ENCODE peak calls at places on chromosomes 3 and 15, in ten cellular contexts. C is transverse colon, O is HepG2, I is fibroblast of lung, Y is HL-60, K is ovary, W is cardiac muscle cell, S is HCT116, G is heart left ventricle, D is stomach. H is an unnamed sample.
A peak's percentile ranks its signal among the peaks of the same experiment; 100 is the strongest.

GRCh38 chr15:88805031-88805780 is 2.0 kb downstream of the ACAN start:
- DNase-seq in D (no peak), G (no peak), O (no peak), I (no peak), C (no peak), K (no peak), W (no peak), Y (no peak), S (no peak), H (no peak)

GRCh38 chr15:66698318-66698961 is 3.6 kb upstream of the SMAD6 start:
- DNase-seq in W (peak; percentile 85), Y (peak; percentile 63), C (peak; percentile 76), S (peak; percentile 61), I (peak; percentile 74), O (peak; percentile 67), D (peak; percentile 77), G (peak; percentile 84), K (peak; percentile 73), H (peak; percentile 89)

GRCh38 chr3:136838641-136839555 is 20.0 kb downstream of the SLC35G2 start:
- DNase-seq in C (no peak), I (peak; percentile 35), D (no peak), K (no peak), G (no peak), Y (no peak), S (no peak), O (no peak), W (no peak), H (peak; percentile 33)

GRCh38 chr3:169072494-169072893 is 591.0 kb downstream of the MECOM start:
- DNase-seq in Y (no peak), I (peak; percentile 14), D (no peak), C (no peak), W (no peak), K (no peak), S (no peak), O (no peak), G (no peak), H (peak; percentile 78)

GRCh38 chr3:2303567-2303966 is 204.9 kb downstream of the CNTN4 start:
- DNase-seq in Y (no peak), G (no peak), C (no peak), I (peak; percentile 1), S (no peak), W (peak; percentile 85), O (no peak), D (no peak), K (no peak), H (peak; percentile 3)

GRCh38 chr3:183008303-183008702 is 28.0 kb upstream of the DCUN1D1 start:
- DNase-seq in Y (no peak), C (no peak), G (no peak), I (no peak), W (no peak), K (no peak), D (no peak), O (no peak), S (no peak), H (no peak)

GRCh38 chr15:32879980-32880379 is 162.2 kb downstream of the GREM1 start:
- DNase-seq in S (no peak), D (no peak), Y (no peak), K (no peak), G (no peak), W (no peak), I (no peak), O (no peak), C (no peak), H (no peak)

GRCh38 chr3:87792532-87793321 is 266.1 kb downstream of the CGGBP1 start:
- DNase-seq in O (no peak), S (no peak), Y (no peak), C (no peak), I (no peak), W (peak; percentile 66), D (no peak), G (peak; percentile 63), K (no peak), H (peak; percentile 5)

GRCh38 chr3:171542976-171543375 is 82.8 kb upstream of the TNIK start:
- DNase-seq in I (no peak), D (no peak), W (no peak), Y (no peak), K (no peak), C (no peak), S (no peak), G (no peak), O (no peak), H (no peak)

GRCh38 chr3:14605070-14605469 is 46.5 kb upstream of the CCDC174 start:
- DNase-seq in D (peak; percentile 46), W (no peak), C (no peak), O (no peak), I (no peak), G (no peak), S (no peak), K (no peak), Y (no peak), H (no peak)

GRCh38 chr3:14606663-14607339 is 44.8 kb upstream of the CCDC174 start:
- DNase-seq in O (no peak), Y (no peak), G (no peak), W (no peak), K (no peak), I (no peak), D (peak; percentile 57), S (no peak), C (no peak), H (no peak)

GRCh38 chr3:14605744-14606143 is 45.8 kb upstream of the CCDC174 start:
- DNase-seq in S (no peak), I (no peak), W (no peak), C (no peak), D (no peak), O (no peak), K (no peak), G (no peak), Y (no peak), H (no peak)

GRCh38 chr3:14602804-14603644 is 48.5 kb upstream of the CCDC174 start:
- DNase-seq in W (peak; percentile 54), K (no peak), C (no peak), Y (no peak), O (no peak), G (no peak), S (no peak), I (no peak), D (peak; percentile 41), H (peak; percentile 7)

DNA sequence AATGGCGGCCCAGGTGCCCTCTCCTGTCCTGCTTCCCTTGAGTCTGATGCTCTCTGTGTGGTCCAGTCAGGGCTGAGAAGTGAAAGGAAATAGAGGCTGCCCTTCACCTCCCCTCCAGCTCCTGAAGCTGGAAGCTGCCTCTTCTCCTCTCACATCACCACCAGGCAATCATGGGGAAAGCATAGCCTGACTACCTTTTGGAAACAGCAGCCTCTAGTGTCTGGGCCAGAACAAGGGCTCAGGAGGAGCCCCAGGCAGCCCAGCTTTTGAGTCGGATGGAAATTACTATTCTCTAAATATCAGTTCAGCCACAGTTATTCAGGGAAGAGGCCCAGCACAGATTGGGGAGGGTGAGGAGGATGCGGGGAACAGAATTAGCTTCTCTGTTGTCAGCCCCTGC is 43.3 kb upstream of the CCDC174 start:
- DNase-seq in W (no peak), D (no peak), I (no peak), G (no peak), C (no peak), O (no peak), K (no peak), S (no peak), Y (no peak), H (no peak)
- H3K27me3 ChIP-seq in W (peaks cover 24% of the 10 kb centered on the region), D (no peaks in the 10 kb centered on the region), I (peaks cover 9% of the 10 kb centered on the region), G (peaks cover 6% of the 10 kb centered on the region), C (peaks cover 31% of the 10 kb centered on the region), O (no peaks in the 10 kb centered on the region), K (no peaks in the 10 kb centered on the region), S (peaks cover 10% of the 10 kb centered on the region), Y (peaks cover 19% of the 10 kb centered on the region), H (peaks cover 43% of the 10 kb centered on the region)

DNA sequence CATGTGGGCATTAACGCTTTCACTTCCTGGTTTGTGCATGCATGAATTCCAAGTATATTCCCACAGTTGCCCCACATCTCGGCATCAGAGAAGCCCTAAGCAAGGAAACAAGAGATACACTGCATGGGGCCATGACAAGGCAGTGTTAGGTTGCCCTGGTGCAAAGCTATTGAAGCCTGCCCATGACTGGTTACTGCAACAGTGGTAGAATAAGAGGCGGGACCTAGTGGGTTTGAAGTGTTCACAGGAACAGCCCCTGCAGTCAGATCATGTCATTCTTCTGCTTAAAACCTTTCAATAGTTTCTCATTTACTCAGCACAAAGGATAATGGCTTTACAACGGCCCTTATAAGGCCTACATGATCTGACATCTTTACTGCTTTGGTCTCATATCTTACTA is 80.9 kb upstream of the TOPAZ1 start:
- DNase-seq in C (no peak), S (no peak), W (no peak), O (no peak), K (no peak), G (no peak), D (no peak), I (no peak), Y (no peak), H (no peak)
- H3K27me3 ChIP-seq in C (no peaks in the 10 kb centered on the region), S (peaks cover 23% of the 10 kb centered on the region), W (peaks cover 35% of the 10 kb centered on the region), O (no peaks in the 10 kb centered on the region), K (no peaks in the 10 kb centered on the region), G (no peaks in the 10 kb centered on the region), D (no peaks in the 10 kb centered on the region), I (peaks cover 4% of the 10 kb centered on the region), Y (no peaks in the 10 kb centered on the region), H (peaks cover 49% of the 10 kb centered on the region)

DNA sequence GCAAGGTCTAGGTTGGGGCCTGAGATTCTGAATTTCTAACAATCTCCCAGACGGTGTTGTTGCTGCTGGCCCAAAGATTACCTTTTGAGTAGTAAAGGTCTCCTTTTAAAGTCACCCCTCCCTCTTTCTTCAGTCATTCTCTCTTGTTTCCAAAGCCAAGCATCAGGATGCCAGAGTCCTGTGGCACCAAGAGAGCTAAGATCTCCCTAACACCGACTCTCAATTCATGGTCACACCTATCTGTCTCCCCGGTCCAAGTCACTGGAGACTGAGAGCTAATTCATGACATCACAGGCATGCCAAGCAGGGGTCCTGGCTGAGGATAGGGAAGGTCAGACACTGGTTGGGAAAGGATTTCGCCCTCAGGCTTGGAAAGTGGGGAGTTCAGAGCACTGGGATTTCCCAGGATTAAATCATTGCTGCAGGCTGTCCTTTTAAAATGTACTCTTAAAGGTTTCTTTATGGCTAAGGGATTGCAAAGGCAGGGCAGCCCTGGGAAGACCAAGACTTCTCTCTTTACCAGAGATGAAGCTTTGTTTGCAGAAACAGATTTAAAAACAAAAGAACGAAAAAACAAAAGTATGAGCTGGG is 7.3 kb downstream of the SHOX2 start:
- DNase-seq in S (no peak), O (no peak), W (no peak), C (no peak), G (no peak), I (no peak), D (no peak), Y (no peak), K (no peak), H (peak; percentile 30)
- H3K27me3 ChIP-seq in S (no peaks in the 10 kb centered on the region), O (peaks cover 2% of the 10 kb centered on the region), W (peaks cover 100% of the 10 kb centered on the region), C (peaks cover 100% of the 10 kb centered on the region), G (peaks cover 86% of the 10 kb centered on the region), I (peaks cover 73% of the 10 kb centered on the region), D (peaks cover 96% of the 10 kb centered on the region), Y (no peaks in the 10 kb centered on the region), K (peaks cover 12% of the 10 kb centered on the region), H (no peaks in the 10 kb centered on the region)

DNA sequence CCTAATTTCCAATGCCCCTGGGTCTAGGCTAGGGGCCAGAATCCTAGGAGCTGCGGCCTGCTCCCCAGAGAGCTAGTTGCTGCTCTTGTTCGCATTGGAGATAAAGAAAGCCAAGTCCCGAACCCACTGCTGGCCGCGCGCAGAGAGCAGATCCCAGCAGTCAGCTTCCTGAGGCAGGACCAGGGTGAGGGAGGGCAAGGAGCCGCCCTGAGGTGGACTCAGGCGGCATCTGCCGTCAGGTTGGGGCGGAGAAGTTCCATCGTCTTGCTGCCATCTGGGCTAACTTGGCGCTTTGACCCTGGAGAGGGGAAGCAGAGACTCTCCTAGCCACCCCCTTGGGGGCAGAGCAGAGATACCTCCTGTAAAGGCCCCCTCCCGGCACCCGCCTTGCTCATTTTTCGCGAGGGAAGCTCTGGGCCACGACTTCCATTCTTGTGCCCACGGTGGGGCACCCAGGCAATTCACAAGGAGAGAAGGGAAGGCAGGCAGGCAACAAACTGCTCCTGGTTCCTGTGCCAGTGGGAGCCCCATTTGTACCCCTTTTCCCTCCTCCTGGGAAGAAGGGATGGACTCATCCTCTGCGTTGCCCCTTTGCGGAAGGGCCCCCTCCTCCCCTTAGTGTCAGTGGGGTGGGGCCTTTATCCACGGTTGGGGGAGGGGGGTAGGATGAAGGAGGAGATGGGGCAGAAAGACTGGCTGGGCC is 640 bp downstream of the ZIC4 start:
- DNase-seq in C (no peak), K (no peak), W (no peak), Y (no peak), O (no peak), G (no peak), D (no peak), I (no peak), S (no peak), H (no peak)
- H3K27me3 ChIP-seq in C (peaks cover 100% of the 10 kb centered on the region), K (peaks cover 4% of the 10 kb centered on the region), W (peaks cover 100% of the 10 kb centered on the region), Y (peaks cover 63% of the 10 kb centered on the region), O (peaks cover 2% of the 10 kb centered on the region), G (peaks cover 73% of the 10 kb centered on the region), D (peaks cover 70% of the 10 kb centered on the region), I (peaks cover 71% of the 10 kb centered on the region), S (no peaks in the 10 kb centered on the region), H (peaks cover 93% of the 10 kb centered on the region)